ENCODE peak calls at places on chromosomes 1 and 21, in six cellular contexts. E is K562, N is WTC11, C is H1, B is HCT116, W is GM12878. T is an unnamed sample.

GRCh38 chr1:201917362-201918033 is 28.8 kb downstream of the SHISA4 start:
- DNase-seq in C (no peak), B (no peak), N (no peak), W (no peak), E (peak), T (no peak)

GRCh38 chr1:43648448-43648847 is 1.5 kb upstream of the KDM4A start:
- DNase-seq in C (no peak), N (no peak), E (no peak), B (no peak), W (no peak), T (no peak)

GRCh38 chr1:19463204-19463803 is 22.0 kb downstream of the CAPZB start:
- DNase-seq in W (peak), C (no peak), B (no peak), E (no peak), N (no peak), T (no peak)

GRCh38 chr21:36719614-36720013 is 20.7 kb downstream of the SIM2 start:
- DNase-seq in C (no peak), E (no peak), N (no peak), W (no peak), B (no peak), T (no peak)

GRCh38 chr21:25735221-25735894 is 586 bp downstream of the GABPA start:
- DNase-seq in E (peak), W (no peak), B (peak), N (peak), C (peak), T (peak)

GRCh38 chr1:27292111-27292510 is 29.9 kb upstream of the TMEM222 start:
- DNase-seq in N (no peak), E (no peak), C (no peak), W (no peak), B (peak), T (no peak)

GRCh38 chr1:205473966-205474365 is 18.1 kb upstream of the BLACAT1 start:
- DNase-seq in B (no peak), W (no peak), N (no peak), C (no peak), E (no peak), T (no peak)

GRCh38 chr1:114131526-114132220 is 22.0 kb downstream of the SYT6 start:
- DNase-seq in N (no peak), B (no peak), E (no peak), W (no peak), C (no peak), T (no peak)

GRCh38 chr1:92961131-92961895 is at the start of gene DIPK1A:
- DNase-seq in N (peak), C (peak), B (peak), W (no peak), E (peak), T (peak)

GRCh38 chr1:173062156-173062938 is 11.6 kb upstream of the TNFSF18 start:
- DNase-seq in E (no peak), B (no peak), C (no peak), W (no peak), N (no peak), T (peak)

GRCh38 chr1:223492044-223492443 is 98.8 kb downstream of the CCDC185 start:
- DNase-seq in C (no peak), B (no peak), N (no peak), W (no peak), E (no peak), T (no peak)

GRCh38 chr1:215992620-215993019 is 425.5 kb downstream of the KCTD3 start:
- DNase-seq in E (no peak), B (no peak), C (no peak), N (no peak), W (no peak), T (peak)

GRCh38 chr1:229372251-229372650 is 29.4 kb upstream of the CCSAP start:
- DNase-seq in C (no peak), N (no peak), B (no peak), E (no peak), W (no peak), T (no peak)

GRCh38 chr1:200415693-200416593 is 6.1 kb upstream of the ZNF281 start:
- DNase-seq in B (peak), E (no peak), W (no peak), C (no peak), N (no peak), T (peak)

GRCh38 chr1:30697571-30697970 is 25.8 kb downstream of the MATN1 start:
- DNase-seq in N (no peak), E (no peak), C (no peak), W (no peak), B (no peak), T (no peak)

GRCh38 chr1:40627987-40628902 is 37.2 kb downstream of the RIMS3 start:
- DNase-seq in N (no peak), W (peak), E (no peak), B (no peak), C (no peak), T (no peak)

GRCh38 chr1:84412316-84412942 is 14.1 kb downstream of the DNASE2B start:
- DNase-seq in N (no peak), E (no peak), B (no peak), W (no peak), C (no peak), T (no peak)

GRCh38 chr1:201253906-201254624 is 29.2 kb upstream of the PKP1 start:
- DNase-seq in N (no peak), B (no peak), W (no peak), E (no peak), C (no peak), T (no peak)

GRCh38 chr1:214864896-214865688 is 217.4 kb upstream of the KCNK2 start:
- DNase-seq in B (no peak), C (no peak), N (no peak), E (no peak), W (no peak), T (no peak)

GRCh38 chr21:36193200-36193599 is 36.6 kb downstream of the DOP1B start:
- DNase-seq in N (no peak), E (no peak), B (no peak), C (no peak), W (no peak), T (no peak)

GRCh38 chr1:78061825-78062523 is 16.2 kb downstream of the GIPC2 start:
- DNase-seq in B (no peak), C (no peak), E (no peak), N (no peak), W (no peak), T (no peak)

GRCh38 chr1:110542730-110543129 is 23.8 kb upstream of the KCNA10 start:
- DNase-seq in W (no peak), E (no peak), B (no peak), N (no peak), C (no peak), T (no peak)

GRCh38 chr1:200495901-200496300 is 86.1 kb upstream of the ZNF281 start:
- DNase-seq in E (no peak), N (no peak), W (no peak), C (no peak), B (no peak), T (no peak)

GRCh38 chr21:38487906-38488639 is 10.2 kb downstream of the ERG start:
- DNase-seq in W (no peak), B (no peak), E (no peak), C (no peak), N (no peak), T (no peak)

GRCh38 chr21:43206231-43207042 is 37.6 kb downstream of the CRYAA start:
- DNase-seq in N (peak), W (no peak), C (no peak), B (no peak), E (no peak), T (no peak)

GRCh38 chr1:224497714-224498573 is 63.3 kb upstream of the WDR26 start:
- DNase-seq in E (no peak), W (peak), N (peak), C (no peak), B (no peak), T (no peak)

GRCh38 chr1:10170362-10170665 is 40.1 kb upstream of the KIF1B start:
- DNase-seq in N (no peak), E (no peak), B (no peak), C (no peak), W (peak), T (no peak)

GRCh38 chr1:86487131-86487804 is 18.5 kb downstream of the CLCA1 start:
- DNase-seq in C (no peak), W (no peak), B (no peak), N (no peak), E (no peak), T (no peak)

GRCh38 chr1:39409055-39409816 is 82.2 kb upstream of the BMP8A start:
- DNase-seq in C (peak), E (no peak), N (peak), W (no peak), B (no peak), T (peak)

GRCh38 chr21:21682172-21682571 is 684.0 kb downstream of the NCAM2 start:
- DNase-seq in C (no peak), E (no peak), W (no peak), N (no peak), B (no peak), T (no peak)

DNA sequence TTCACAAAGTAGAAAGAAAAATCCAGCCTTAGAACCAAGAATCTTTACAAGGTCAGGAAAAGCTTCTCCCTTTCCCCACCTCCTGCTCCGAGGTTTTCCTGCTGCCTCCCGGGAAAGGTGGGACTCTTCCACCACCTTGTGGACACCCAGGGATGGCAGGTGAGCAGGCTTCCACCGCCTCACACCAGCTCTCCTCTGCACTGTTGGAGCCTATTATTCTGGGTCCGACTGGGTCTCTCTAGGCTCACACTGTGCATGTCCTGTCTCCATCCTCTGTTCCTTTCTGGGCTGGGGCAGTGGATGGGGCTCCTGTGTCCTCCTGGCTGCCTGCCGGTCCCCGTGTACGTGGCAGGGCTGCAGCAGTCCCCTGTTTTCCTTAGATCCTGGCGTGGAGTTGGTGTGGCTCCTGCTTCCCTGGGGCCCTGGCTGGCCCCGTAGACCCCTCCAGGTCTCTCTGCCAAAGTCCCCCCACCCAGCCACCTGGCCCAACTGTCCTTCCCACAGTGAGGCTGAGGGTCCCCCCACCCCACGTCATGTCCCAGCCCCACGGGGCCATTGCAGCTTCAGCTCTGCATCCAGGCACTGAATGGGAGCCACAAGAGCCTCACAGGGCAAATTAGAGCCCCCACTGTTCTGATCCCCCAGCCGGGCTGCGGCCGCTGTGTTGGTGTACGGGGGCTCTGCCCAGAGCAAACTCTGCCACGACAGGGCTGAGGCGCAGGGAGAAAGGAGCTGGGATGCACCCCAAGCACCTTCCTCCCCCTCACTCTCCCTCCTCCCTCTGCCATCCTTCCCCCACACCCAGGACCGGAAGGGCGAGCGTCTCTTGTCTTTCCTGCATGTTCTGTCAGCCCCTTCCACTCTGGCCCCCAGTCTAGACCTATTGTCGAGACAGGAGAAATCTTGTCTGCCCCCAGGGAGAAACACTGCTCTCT is 3.3 kb upstream of the SLC45A1 start:
- DNase-seq in E (peak), B (peak), W (peak), N (peak), C (peak), T (peak)
- TF ChIP-seq CTCF in E (peak), B (no peak), W (peak), N (peak), C (peak), T (peak)

DNA sequence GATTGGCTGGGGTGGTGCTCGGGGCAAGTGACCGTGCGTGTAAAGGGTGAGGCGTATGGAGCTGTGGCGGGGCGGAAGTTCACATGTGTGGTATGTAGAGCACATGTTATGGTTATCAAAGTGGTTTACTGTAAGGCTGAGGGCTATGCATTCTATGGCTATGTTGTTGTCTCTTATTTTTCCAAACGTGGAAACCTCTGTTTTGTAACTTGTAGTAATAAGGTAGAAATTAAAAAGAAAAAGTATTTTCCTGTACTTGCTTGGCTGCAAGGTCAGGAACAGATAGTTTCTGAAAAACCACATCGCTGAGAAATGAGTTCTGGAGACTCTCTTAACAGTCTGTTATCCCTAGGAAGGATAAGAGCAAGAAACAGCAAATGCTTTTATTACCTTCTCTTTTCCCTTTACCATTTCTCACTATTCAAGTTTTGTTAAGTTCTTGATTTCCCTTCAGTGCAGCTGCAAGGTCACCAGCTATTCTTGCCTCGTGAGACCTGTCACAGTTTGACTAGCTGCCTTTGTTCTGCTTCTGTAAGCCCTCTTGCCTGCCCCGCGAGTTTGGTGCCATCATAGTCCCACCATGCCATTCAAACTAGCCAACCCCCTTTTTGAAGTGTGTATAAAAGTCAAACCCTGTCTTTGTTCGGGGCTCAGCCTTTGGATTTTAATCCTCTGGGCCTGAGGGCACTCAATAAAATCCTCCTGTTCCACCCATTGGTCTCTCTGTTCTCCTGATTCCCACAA is 9.5 kb downstream of the RNU1-2 start:
- DNase-seq in E (peak), B (peak), C (peak), W (peak), N (no peak), T (peak)
- TF ChIP-seq SP1 in E (peak), B (no peak), C (peak), W (peak), N (no peak), T (no peak)

DNA sequence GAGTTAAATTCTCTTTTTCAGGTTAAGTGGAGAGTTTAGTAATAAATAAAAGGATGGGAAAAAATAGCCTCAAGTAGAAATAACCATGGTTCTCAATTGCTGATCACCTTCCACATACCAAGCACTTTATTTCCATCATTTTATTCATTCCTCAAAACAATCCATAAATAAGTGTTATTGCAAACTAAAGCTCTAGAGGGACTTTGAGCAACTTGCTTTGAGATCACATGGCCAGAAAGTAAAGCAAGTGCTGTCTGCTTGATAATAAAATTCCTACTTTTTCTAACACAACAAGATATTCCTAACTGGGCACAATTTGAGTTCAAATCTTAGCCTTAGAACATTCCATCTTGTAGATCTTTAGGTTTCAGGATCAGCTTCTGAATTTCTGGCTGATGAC is 97.1 kb upstream of the C1orf87 start:
- DNase-seq in C (no peak), W (no peak), N (no peak), B (no peak), E (no peak), T (no peak)
- TF ChIP-seq CTCF in C (no peak), W (no peak), N (no peak), B (no peak), E (no peak), T (no peak)

GRCh38 chr1:203796223-203796747 is 862 bp downstream of the ZBED6 start:
- DNase-seq in W (peak), E (no peak), C (no peak), B (no peak), N (no peak), T (peak)
- TF ChIP-seq SP1 in W (no peak), E (peak), C (no peak), B (no peak), N (no peak), T (no peak)

DNA sequence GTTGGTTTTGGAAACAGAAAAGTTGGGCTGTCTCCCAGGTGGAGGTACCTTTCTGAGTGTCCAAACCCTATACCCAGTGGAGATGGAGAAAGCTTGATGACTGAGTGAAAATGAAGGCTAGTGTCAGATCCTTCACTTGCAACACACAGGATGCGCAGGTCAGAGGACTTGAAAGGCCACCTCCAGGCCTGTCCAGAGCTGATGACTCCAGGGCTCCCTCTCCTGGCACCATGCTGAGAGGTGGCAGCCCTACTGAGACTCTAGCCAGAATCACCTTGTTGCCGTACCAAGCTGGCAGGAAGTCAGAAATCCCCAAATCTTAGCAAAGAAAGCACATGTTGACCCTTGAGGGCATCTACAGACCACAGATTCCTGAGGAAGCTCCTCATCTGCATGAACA is 16.4 kb downstream of the KNCN start:
- DNase-seq in N (no peak), E (peak), W (no peak), C (no peak), B (peak), T (peak)
- TF ChIP-seq CTCF in N (no peak), E (peak), W (peak), C (no peak), B (peak), T (peak)

DNA sequence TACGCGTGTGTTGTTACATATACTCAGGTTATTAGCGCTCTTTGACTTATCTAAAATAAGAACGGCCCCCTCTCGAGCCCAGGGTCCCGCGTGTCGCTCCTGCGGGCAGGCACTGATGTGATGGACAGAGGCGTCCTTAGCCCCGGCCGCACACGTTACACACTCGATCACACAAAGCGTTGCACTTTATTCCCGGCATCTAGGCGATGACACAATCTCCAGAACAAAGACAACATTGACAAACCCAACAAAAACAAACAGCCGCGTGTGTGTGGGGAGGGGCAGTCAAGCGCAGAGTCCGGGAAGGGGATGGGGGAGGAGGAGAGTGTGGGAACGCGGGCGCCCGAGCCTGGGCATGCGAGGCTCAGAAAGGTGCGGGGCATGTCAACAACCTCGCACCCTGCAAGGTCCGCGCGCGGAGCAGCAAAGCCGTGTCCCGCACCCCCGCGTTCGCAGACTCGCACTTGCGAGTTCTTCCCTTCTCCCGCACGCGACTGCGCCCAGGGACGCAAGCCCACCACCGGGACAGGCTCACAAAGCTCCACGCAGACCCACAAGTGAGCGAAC is 488 bp upstream of the EFNA1 start:
- DNase-seq in C (peak), B (no peak), N (peak), W (no peak), E (peak), T (peak)
- TF ChIP-seq SP1 in C (no peak), B (no peak), N (no peak), W (no peak), E (no peak), T (peak)

DNA sequence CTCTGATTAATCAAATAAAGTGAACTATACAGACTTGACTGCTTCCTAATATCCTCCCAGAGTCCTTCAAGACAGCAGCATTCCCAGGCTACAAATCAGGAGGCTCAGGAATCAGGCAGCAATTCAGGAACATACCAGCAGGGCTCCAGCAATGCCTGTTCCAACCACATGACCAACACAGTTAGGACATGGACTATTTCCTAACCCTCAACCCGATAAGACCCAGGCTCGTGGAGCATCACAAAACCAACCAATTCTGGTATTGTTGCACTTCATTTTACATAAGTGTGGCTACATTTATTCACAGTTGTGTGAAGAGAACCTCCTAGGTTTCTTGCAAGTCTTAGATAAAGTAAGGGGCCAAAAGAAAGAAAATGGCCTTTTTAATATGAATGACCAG is 546.2 kb upstream of the ADGRL2 start:
- DNase-seq in W (no peak), N (peak), B (peak), C (peak), E (no peak), T (peak)
- TF ChIP-seq CTCF in W (no peak), N (peak), B (no peak), C (peak), E (no peak), T (no peak)

DNA sequence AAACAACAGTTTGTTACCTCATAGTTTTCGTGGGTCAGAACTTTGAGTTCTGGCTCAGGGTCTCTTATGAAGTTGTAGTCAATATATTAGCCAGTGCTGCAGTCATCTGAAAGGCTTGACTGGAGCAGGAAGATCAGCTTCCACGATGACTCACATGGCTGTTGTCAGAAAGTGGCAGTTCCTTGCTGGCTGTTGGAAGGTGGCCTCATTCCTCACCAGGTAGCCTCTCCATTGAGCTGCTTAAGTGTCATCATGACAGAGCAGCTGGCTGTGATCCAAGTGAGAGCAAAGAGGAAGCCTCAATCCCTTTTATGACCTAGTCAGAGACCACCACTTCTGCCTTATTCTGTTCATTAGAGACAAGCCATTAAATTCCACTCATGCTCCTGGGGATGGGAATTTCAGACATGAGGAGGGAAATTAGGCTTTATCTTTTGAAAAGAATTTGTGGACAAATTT is 5.6 kb downstream of the OSBPL9 start:
- DNase-seq in N (no peak), E (peak), B (peak), W (no peak), C (no peak), T (peak)
- TF ChIP-seq SP1 in N (no peak), E (no peak), B (peak), W (no peak), C (no peak), T (no peak)

T was measured in HepG2.